ENCODE peak calls at places on chromosomes 2 and 18, in nine cellular contexts. P is heart left ventricle; C is left lung; X is Peyer's patch; W is trophoblast cell; H is heart right ventricle; B is lower lobe of right lung; S is left ventricle myocardium inferior; N is CD8-positive, alpha-beta memory T cell. T is an unnamed sample.

GRCh38 chr2:96115631-96116423 is 544 bp downstream of the ADRA2B start:
- DNase-seq in N (no peak), S (peak; percentile 16), B (peak; percentile 44), X (no peak), P (peak; percentile 27), C (peak; percentile 60), H (no peak), W (no peak), T (no peak)

GRCh38 chr2:1922402-1923025 is 178.2 kb upstream of the PXDN start:
- DNase-seq in B (no peak), H (no peak), W (no peak), S (no peak), P (no peak), N (no peak), X (no peak), C (no peak), T (no peak)

GRCh38 chr2:239970004-239970623 is 55.0 kb downstream of the NDUFA10 start:
- DNase-seq in W (no peak), P (no peak), H (no peak), X (no peak), N (no peak), S (no peak), B (no peak), C (no peak), T (no peak)

GRCh38 chr2:486381-486780 is 190.8 kb downstream of the TMEM18 start:
- DNase-seq in S (no peak), W (no peak), N (no peak), H (no peak), C (no peak), B (no peak), X (no peak), P (no peak), T (no peak)

GRCh38 chr18:13221821-13222220 is 3.3 kb downstream of the LDLRAD4 start:
- DNase-seq in B (no peak), H (peak; percentile 77), S (peak; percentile 84), N (no peak), X (no peak), P (peak; percentile 84), W (no peak), C (no peak), T (no peak)

GRCh38 chr2:15874854-15875776 is 65.2 kb upstream of the MYCN start:
- DNase-seq in P (no peak), N (no peak), S (no peak), B (no peak), H (no peak), C (no peak), W (no peak), X (no peak), T (no peak)

GRCh38 chr18:74278058-74278457 is 13.7 kb downstream of the CYB5A start:
- DNase-seq in W (no peak), S (peak; percentile 37), N (no peak), P (no peak), H (no peak), C (no peak), X (no peak), B (no peak), T (no peak)

GRCh38 chr2:127701651-127702394 is 526 bp downstream of the SFT2D3 start:
- DNase-seq in H (peak; percentile 80), X (peak; percentile 78), S (peak; percentile 78), W (peak; percentile 85), C (peak; percentile 96), P (peak; percentile 86), B (peak; percentile 92), N (peak; percentile 84), T (no peak)

GRCh38 chr18:41558744-41559143 is 396.3 kb upstream of the PIK3C3 start:
- DNase-seq in X (no peak), B (no peak), H (no peak), W (no peak), P (no peak), N (no peak), C (no peak), S (no peak), T (no peak)

GRCh38 chr2:216195565-216195978 is 86.4 kb downstream of the XRCC5 start:
- DNase-seq in H (no peak), X (no peak), B (no peak), S (no peak), P (no peak), C (no peak), N (no peak), W (no peak), T (peak; percentile 71)

GRCh38 chr2:220293966-220294365 is 666.5 kb downstream of the SLC4A3 start:
- DNase-seq in C (no peak), B (no peak), W (peak; percentile 89), H (no peak), X (no peak), N (no peak), S (no peak), P (no peak), T (no peak)

GRCh38 chr2:73917696-73918207 is 8.9 kb upstream of the DGUOK start:
- DNase-seq in C (no peak), N (no peak), S (no peak), W (no peak), H (no peak), X (no peak), P (no peak), B (no peak), T (no peak)

GRCh38 chr2:70516596-70516995 is 37.0 kb downstream of the TGFA start:
- DNase-seq in B (no peak), X (no peak), W (peak; percentile 34), N (no peak), S (no peak), H (no peak), C (no peak), P (no peak), T (no peak)

GRCh38 chr2:178871536-178871935 is 64.3 kb upstream of the TTN start:
- DNase-seq in X (no peak), C (no peak), W (no peak), B (no peak), P (no peak), N (peak; percentile 31), S (no peak), H (no peak), T (no peak)

GRCh38 chr2:118490323-118490722 is 357.1 kb downstream of the EN1 start:
- DNase-seq in N (no peak), P (no peak), B (no peak), W (no peak), C (no peak), H (no peak), X (no peak), S (no peak), T (no peak)

GRCh38 chr18:67199993-67200617 is 316.4 kb downstream of the DSEL start:
- DNase-seq in C (no peak), P (no peak), X (no peak), S (no peak), N (peak; percentile 24), H (no peak), B (no peak), W (peak; percentile 81), T (no peak)

GRCh38 chr2:226730487-226730886 is 69.1 kb downstream of the IRS1 start:
- DNase-seq in P (no peak), W (peak; percentile 8), C (no peak), X (no peak), H (no peak), S (no peak), B (no peak), N (no peak), T (no peak)

GRCh38 chr2:19883971-19884720 is 17.6 kb downstream of the TTC32 start:
- DNase-seq in X (no peak), B (no peak), W (no peak), N (no peak), H (no peak), P (no peak), S (no peak), C (no peak), T (no peak)

DNA sequence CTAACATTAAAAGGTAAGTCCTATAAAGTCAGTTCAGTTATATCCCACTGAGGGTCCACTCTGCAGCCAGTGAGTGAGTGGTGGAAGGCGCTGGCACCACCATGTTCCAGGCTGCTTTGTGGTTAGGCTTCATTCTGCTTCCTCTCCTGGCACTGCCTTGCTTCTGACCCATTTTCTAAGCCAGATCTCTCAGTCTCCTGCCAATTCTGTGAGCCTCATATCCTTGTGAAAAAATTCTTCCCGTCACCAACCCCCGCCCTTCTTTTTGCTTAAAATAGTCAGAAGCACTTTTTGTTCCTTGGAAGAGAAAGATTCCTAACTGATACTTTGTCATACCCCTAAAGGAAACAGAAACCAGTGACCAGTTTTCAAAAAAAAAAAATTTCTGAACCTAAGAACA is 139.8 kb upstream of the NCK2 start:
- DNase-seq in P (peak; percentile 43), X (no peak), W (no peak), H (no peak), S (peak; percentile 20), B (no peak), N (no peak), C (no peak), T (no peak)
- H3K27ac ChIP-seq in P (peak overlapping the region; percentile 51), X (no peak overlapping the region), W (no peak overlapping the region), H (peak overlapping the region; percentile 36), S (peak overlapping the region; percentile 77), B (no peak overlapping the region), N (no peak overlapping the region), C (no peak overlapping the region), T (no peak overlapping the region)

GRCh38 chr2:158412206-158412605 is 44.3 kb downstream of the CCDC148 start:
- DNase-seq in X (no peak), H (no peak), P (no peak), B (no peak), S (no peak), W (peak; percentile 50), C (no peak), N (no peak), T (no peak)
- H3K27ac ChIP-seq in X (no peak overlapping the region), H (no peak overlapping the region), P (no peak overlapping the region), B (no peak overlapping the region), S (no peak overlapping the region), W (peak overlapping the region; percentile 22), C (no peak overlapping the region), N (no peak overlapping the region), T (no peak overlapping the region)

GRCh38 chr18:49814147-49814499 is 790 bp upstream of the ACAA2 start:
- DNase-seq in B (no peak), N (peak; percentile 59), X (peak; percentile 50), W (peak; percentile 73), H (no peak), S (peak; percentile 55), P (peak; percentile 71), C (peak; percentile 86), T (no peak)

GRCh38 chr18:49815927-49816326 is 2.6 kb upstream of the ACAA2 start:
- DNase-seq in S (no peak), P (no peak), C (no peak), X (no peak), W (no peak), H (no peak), N (no peak), B (no peak), T (no peak)

GRCh38 chr18:49819071-49819662 is 5.8 kb upstream of the ACAA2 start:
- DNase-seq in N (no peak), S (no peak), W (no peak), X (no peak), B (no peak), P (no peak), C (no peak), H (no peak), T (no peak)

GRCh38 chr18:49817947-49818346 is 4.6 kb upstream of the ACAA2 start:
- DNase-seq in H (no peak), B (no peak), X (no peak), S (no peak), P (no peak), W (no peak), C (no peak), N (no peak), T (no peak)

GRCh38 chr18:49819768-49820662 is 6.7 kb upstream of the ACAA2 start:
- DNase-seq in B (no peak), S (no peak), H (no peak), X (peak; percentile 38), N (peak; percentile 71), P (no peak), C (no peak), W (no peak), T (no peak)
- H3K27ac ChIP-seq in B (no peak overlapping the region), S (no peak overlapping the region), H (no peak overlapping the region), X (peak overlapping the region; percentile 25), N (peak overlapping the region; percentile 4), P (no peak overlapping the region), C (no peak overlapping the region), W (no peak overlapping the region), T (no peak overlapping the region)

GRCh38 chr18:77762632-77763031 is 513.0 kb downstream of the GALR1 start:
- DNase-seq in X (no peak), B (no peak), W (no peak), H (no peak), S (no peak), C (no peak), P (no peak), N (no peak), T (no peak)
- H3K27ac ChIP-seq in X (no peak overlapping the region), B (no peak overlapping the region), W (no peak overlapping the region), H (no peak overlapping the region), S (no peak overlapping the region), C (no peak overlapping the region), P (no peak overlapping the region), N (no peak overlapping the region), T (no peak overlapping the region)